ENCODE peak calls at places on chromosomes 3 and 15, in five cellular contexts. F is AG10803, W is AG20443, S is hypothalamus, D is neural progenitor cell. P is an unnamed sample.

GRCh38 chr15:66754789-66755188 is 52.8 kb downstream of the SMAD6 start:
- DNase-seq in F (no peak), W (no peak), S (no peak), D (no peak), P (no peak)

GRCh38 chr3:71436337-71436736 is 147.2 kb downstream of the FOXP1 start:
- DNase-seq in F (peak; percentile 75), W (no peak), S (no peak), D (no peak), P (no peak)

GRCh38 chr3:49020335-49021212 is 1.3 kb upstream of the NDUFAF3 start:
- DNase-seq in F (no peak), W (peak; percentile 26), S (no peak), D (peak; percentile 78), P (peak; percentile 69)

GRCh38 chr15:100229181-100230163 is 112.3 kb downstream of the ADAMTS17 start:
- DNase-seq in F (no peak), W (no peak), S (no peak), D (no peak), P (no peak)

GRCh38 chr3:108818404-108818803 is 4.2 kb upstream of the TRAT1 start:
- DNase-seq in F (no peak), W (no peak), S (no peak), D (peak; percentile 72), P (peak; percentile 9)

GRCh38 chr3:182180646-182181385 is 469.1 kb downstream of the SOX2 start:
- DNase-seq in F (no peak), W (no peak), S (no peak), D (peak; percentile 33), P (no peak)

GRCh38 chr3:23288715-23289114 is 85.6 kb downstream of the UBE2E2 start:
- DNase-seq in F (no peak), W (no peak), S (no peak), D (no peak), P (no peak)

GRCh38 chr3:3817870-3818269 is 18.6 kb downstream of the LRRN1 start:
- DNase-seq in F (no peak), W (no peak), S (no peak), D (no peak), P (no peak)

GRCh38 chr3:69113536-69113935 is 8.9 kb downstream of the LMOD3 start:
- DNase-seq in F (no peak), W (no peak), S (no peak), D (no peak), P (no peak)

GRCh38 chr3:143957447-143957846 is 14.2 kb upstream of the DIPK2A start:
- DNase-seq in F (no peak), W (no peak), S (no peak), D (no peak), P (no peak)

GRCh38 chr3:194091141-194091540 is 44.8 kb upstream of the HES1 start:
- DNase-seq in F (peak; percentile 66), W (peak; percentile 45), S (no peak), D (no peak), P (no peak)